ENCODE peak calls at places on chromosomes 11 and 22, in four cellular contexts. V, N, Q and C are unnamed samples. For H3K4me1, the result is how much of the 10 kb centered on the place peaks cover.

GRCh38 chr11:109877043-109877442 is 216.1 kb upstream of the ZC3H12C start:
- DNase-seq in V (no peak), N (no peak), Q (no peak), C (no peak)

GRCh38 chr11:68312117-68312779 is at the start of gene LRP5:
- DNase-seq in V (peak), N (no peak), Q (no peak), C (no peak)

GRCh38 chr11:34331329-34331728 is 26.5 kb downstream of the ABTB2 start:
- DNase-seq in V (no peak), N (no peak), Q (no peak), C (no peak)

GRCh38 chr11:66466225-66467033 is at the start of gene PELI3:
- DNase-seq in V (peak), N (peak), Q (peak), C (peak)

GRCh38 chr11:87743002-87743401 is 432.2 kb downstream of the RAB38 start:
- DNase-seq in V (no peak), N (no peak), Q (no peak), C (no peak)

GRCh38 chr11:7543302-7543701 is 29.5 kb downstream of the PPFIBP2 start:
- DNase-seq in V (no peak), N (no peak), Q (no peak), C (no peak)

GRCh38 chr11:110425751-110426545 is 3.8 kb upstream of the FDX1 start:
- DNase-seq in V (no peak), N (no peak), Q (no peak), C (no peak)

GRCh38 chr11:25159341-25159740 is 662.5 kb downstream of the LUZP2 start:
- DNase-seq in V (no peak), N (no peak), Q (no peak), C (no peak)

GRCh38 chr22:23061471-23062280 is 8.6 kb upstream of the GNAZ start:
- DNase-seq in V (no peak), N (peak), Q (peak), C (peak)

GRCh38 chr11:2578934-2579280 is 120.9 kb downstream of the KCNQ1OT1 start:
- DNase-seq in V (peak), N (no peak), Q (peak), C (no peak)

GRCh38 chr11:117623831-117624271 is 173.2 kb downstream of the DSCAML1 start:
- DNase-seq in V (no peak), N (no peak), Q (no peak), C (no peak)

GRCh38 chr11:115141715-115142114 is 362.5 kb downstream of the CADM1 start:
- DNase-seq in V (no peak), N (no peak), Q (no peak), C (no peak)

GRCh38 chr22:18078329-18079041 is 695 bp downstream of the PEX26 start:
- DNase-seq in V (no peak), N (peak), Q (peak), C (no peak)

GRCh38 chr11:129442171-129442570 is 66.5 kb downstream of the BARX2 start:
- DNase-seq in V (no peak), N (no peak), Q (no peak), C (peak)

GRCh38 chr22:44030702-44031082 is 6.6 kb downstream of the PARVB start:
- DNase-seq in V (no peak), N (no peak), Q (no peak), C (no peak)

GRCh38 chr22:44033287-44033686 is 9.2 kb downstream of the PARVB start:
- DNase-seq in V (no peak), N (no peak), Q (no peak), C (no peak)

GRCh38 chr22:44033689-44034088 is 9.6 kb downstream of the PARVB start:
- DNase-seq in V (no peak), N (no peak), Q (no peak), C (no peak)

GRCh38 chr22:44031111-44031963 is 7.2 kb downstream of the PARVB start:
- DNase-seq in V (no peak), N (no peak), Q (no peak), C (no peak)

GRCh38 chr22:44032126-44032730 is 8.1 kb downstream of the PARVB start:
- DNase-seq in V (no peak), N (no peak), Q (no peak), C (no peak)
- H3K4me1 ChIP-seq in V (under half), N (under half), Q (under half), C (under half)

GRCh38 chr11:76752321-76753175 is 30.6 kb upstream of the TSKU start:
- DNase-seq in V (peak), N (peak), Q (peak), C (peak)
- TF ChIP-seq EP300 in V (no peak), N (no peak), Q (no peak), C (no peak)

GRCh38 chr22:24513706-24514240 is 18.6 kb downstream of the UPB1 start:
- DNase-seq in V (no peak), N (no peak), Q (no peak), C (no peak)

GRCh38 chr22:24514241-24515024 is 19.3 kb downstream of the UPB1 start:
- DNase-seq in V (no peak), N (peak), Q (no peak), C (no peak)

GRCh38 chr22:24507742-24508141 is 12.6 kb downstream of the UPB1 start:
- DNase-seq in V (no peak), N (no peak), Q (no peak), C (no peak)

GRCh38 chr22:24512043-24512442 is 16.9 kb downstream of the UPB1 start:
- DNase-seq in V (no peak), N (no peak), Q (no peak), C (no peak)

GRCh38 chr22:24510694-24511625 is 15.8 kb downstream of the UPB1 start:
- DNase-seq in V (no peak), N (peak), Q (no peak), C (no peak)
- H3K4me1 ChIP-seq in V (under half), N (under half), Q (under half), C (under half)

GRCh38 chr11:31102316-31102715 is 267.2 kb downstream of the DCDC1 start:
- DNase-seq in V (no peak), N (no peak), Q (no peak), C (no peak)

GRCh38 chr11:31109446-31109845 is 260.1 kb downstream of the DCDC1 start:
- DNase-seq in V (no peak), N (no peak), Q (no peak), C (no peak)

GRCh38 chr11:31106963-31107576 is 262.5 kb downstream of the DCDC1 start:
- DNase-seq in V (no peak), N (peak), Q (no peak), C (no peak)

GRCh38 chr11:31102875-31103274 is 266.7 kb downstream of the DCDC1 start:
- DNase-seq in V (no peak), N (no peak), Q (no peak), C (no peak)

DNA sequence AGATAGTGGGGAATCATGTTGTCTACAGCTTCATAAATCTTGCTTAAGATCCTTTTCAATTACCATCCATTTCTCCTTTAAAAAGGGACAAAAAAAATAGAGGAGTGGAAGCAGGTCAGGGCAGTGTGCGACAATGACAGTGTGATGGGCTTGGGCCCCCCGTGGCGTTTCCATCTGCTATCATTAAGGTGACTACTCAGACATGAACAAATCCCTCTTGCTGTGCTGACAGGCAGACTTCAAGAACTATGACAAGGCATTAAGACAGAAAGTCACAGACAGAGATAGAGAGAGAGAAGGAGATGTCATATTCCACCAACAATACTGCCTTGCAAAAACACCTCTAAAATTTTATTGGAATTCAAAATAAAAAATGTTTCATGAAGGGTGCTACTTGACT is 263.2 kb downstream of the DCDC1 start:
- DNase-seq in V (no peak), N (no peak), Q (no peak), C (no peak)
- TF ChIP-seq EP300 in V (no peak), N (no peak), Q (no peak), C (no peak)